ENCODE peak calls at places on chromosomes 16 and 17, in four cellular contexts. One of them, this sample, is unnamed.

GRCh38 chr17:76076765-76077581 is 2.0 kb upstream of the ZACN start:
- DNase-seq in HepG2: no peak
- DNase-seq in K562: no peak
- DNase-seq in GM12878: no peak
- DNase-seq in this sample: no peak

GRCh38 chr17:80069886-80070177 is 31.5 kb upstream of the GAA start:
- DNase-seq in GM12878: no peak
- DNase-seq in HepG2: no peak
- DNase-seq in K562: no peak
- DNase-seq in this sample: no peak

GRCh38 chr17:66420961-66421371 is 118.6 kb downstream of the PRKCA start:
- DNase-seq in K562: no peak
- DNase-seq in GM12878: no peak
- DNase-seq in HepG2: peak; percentile 55
- DNase-seq in this sample: no peak

GRCh38 chr17:4365628-4366311 is 705 bp downstream of the UBE2G1 start:
- DNase-seq in K562: peak; percentile 61
- DNase-seq in HepG2: no peak
- DNase-seq in GM12878: no peak
- DNase-seq in this sample: no peak

GRCh38 chr17:64188088-64188487 is 58.1 kb upstream of the ERN1 start:
- DNase-seq in K562: no peak
- DNase-seq in GM12878: no peak
- DNase-seq in HepG2: no peak
- DNase-seq in this sample: no peak

GRCh38 chr16:85800321-85800669 is 800 bp downstream of the COX4I1 start:
- DNase-seq in K562: no peak
- DNase-seq in HepG2: peak; percentile 18
- DNase-seq in GM12878: no peak
- DNase-seq in this sample: no peak

GRCh38 chr17:43734376-43734775 is 24.2 kb downstream of the SOST start:
- DNase-seq in GM12878: no peak
- DNase-seq in HepG2: no peak
- DNase-seq in K562: no peak
- DNase-seq in this sample: no peak

GRCh38 chr16:2827831-2828520 is 2.1 kb upstream of the ZG16B start:
- DNase-seq in GM12878: no peak
- DNase-seq in K562: peak; percentile 46
- DNase-seq in HepG2: no peak
- DNase-seq in this sample: no peak

GRCh38 chr16:84718-85452 is 6.9 kb downstream of the MPG start:
- DNase-seq in GM12878: peak; percentile 65
- DNase-seq in HepG2: no peak
- DNase-seq in K562: no peak
- DNase-seq in this sample: no peak

GRCh38 chr16:11123666-11124065 is 132.3 kb downstream of the SOCS1 start:
- DNase-seq in K562: no peak
- DNase-seq in GM12878: no peak
- DNase-seq in HepG2: no peak
- DNase-seq in this sample: no peak

GRCh38 chr16:11121083-11121482 is 134.9 kb downstream of the SOCS1 start:
- DNase-seq in K562: no peak
- DNase-seq in GM12878: no peak
- DNase-seq in HepG2: no peak
- DNase-seq in this sample: no peak

GRCh38 chr16:11125936-11126335 is 130.1 kb downstream of the SOCS1 start:
- DNase-seq in HepG2: no peak
- DNase-seq in K562: no peak
- DNase-seq in GM12878: no peak
- DNase-seq in this sample: no peak

GRCh38 chr16:11118479-11118878 is 137.5 kb downstream of the SOCS1 start:
- DNase-seq in GM12878: no peak
- DNase-seq in HepG2: no peak
- DNase-seq in K562: no peak
- DNase-seq in this sample: no peak

GRCh38 chr16:11121909-11122692 is 133.9 kb downstream of the SOCS1 start:
- DNase-seq in HepG2: no peak
- DNase-seq in GM12878: no peak
- DNase-seq in K562: no peak
- DNase-seq in this sample: no peak
- TF ChIP-seq JUNB in HepG2: no peak
- TF ChIP-seq JUNB in GM12878: no peak
- TF ChIP-seq JUNB in K562: no peak
- TF ChIP-seq JUNB in this sample: no peak

DNA sequence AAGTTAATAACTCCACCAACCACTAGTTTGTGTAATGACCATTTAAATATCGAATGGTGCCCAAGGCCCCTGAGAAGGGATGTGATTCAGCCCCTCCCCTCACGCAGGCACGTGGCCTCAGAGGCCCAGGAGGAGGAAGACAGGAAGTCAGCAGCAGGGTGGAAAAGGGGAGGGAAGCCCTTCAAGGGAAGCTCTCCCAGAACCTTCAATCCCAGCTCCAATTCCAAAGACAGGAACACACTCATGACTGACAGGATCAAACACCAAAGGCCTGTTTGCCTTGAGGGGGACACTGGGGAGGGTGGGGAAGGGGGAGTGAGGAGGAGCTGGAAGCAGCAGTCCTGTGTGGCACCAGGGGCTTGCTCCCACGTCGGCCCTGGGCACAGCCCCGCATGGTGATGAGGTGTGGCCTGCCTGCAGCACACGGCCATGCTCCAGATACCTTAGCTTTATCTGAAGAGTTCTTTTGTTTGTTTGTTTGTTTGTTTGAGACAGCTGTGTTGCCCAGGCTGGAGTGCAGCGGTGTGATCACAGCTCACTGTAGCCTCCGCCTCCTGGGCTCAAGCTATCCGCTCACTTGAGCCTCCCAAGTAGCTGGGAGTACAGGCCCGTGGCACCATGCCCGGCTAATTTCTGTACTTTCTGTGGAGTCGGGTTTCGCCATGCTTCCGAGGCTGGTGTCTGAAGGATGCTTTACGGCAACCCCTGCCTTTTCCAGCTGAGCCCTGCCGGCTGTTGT is 105.0 kb downstream of the ZNF778 start:
- DNase-seq in GM12878: no peak
- DNase-seq in HepG2: peak; percentile 74
- DNase-seq in K562: peak; percentile 44
- DNase-seq in this sample: peak; percentile 70
- TF ChIP-seq USF2 in GM12878: no peak
- TF ChIP-seq USF2 in HepG2: no peak
- TF ChIP-seq USF2 in K562: peak; percentile 79
- TF ChIP-seq USF2 in this sample: peak; percentile 66

GRCh38 chr17:29107084-29107483 is 64.1 kb downstream of the PIPOX start:
- DNase-seq in GM12878: no peak
- DNase-seq in HepG2: no peak
- DNase-seq in K562: no peak
- DNase-seq in this sample: no peak
- TF ChIP-seq JUNB in GM12878: no peak
- TF ChIP-seq JUNB in HepG2: no peak
- TF ChIP-seq JUNB in K562: no peak
- TF ChIP-seq JUNB in this sample: no peak

GRCh38 chr17:74272731-74273201 is 1.3 kb upstream of the DNAI2 start:
- DNase-seq in HepG2: no peak
- DNase-seq in K562: no peak
- DNase-seq in GM12878: no peak
- DNase-seq in this sample: no peak

GRCh38 chr17:74271902-74272563 is 2.0 kb upstream of the DNAI2 start:
- DNase-seq in HepG2: no peak
- DNase-seq in K562: no peak
- DNase-seq in GM12878: no peak
- DNase-seq in this sample: no peak

GRCh38 chr17:74276051-74276476 is 2.0 kb downstream of the DNAI2 start:
- DNase-seq in K562: no peak
- DNase-seq in HepG2: no peak
- DNase-seq in GM12878: no peak
- DNase-seq in this sample: no peak

GRCh38 chr17:74274703-74275340 is 788 bp downstream of the DNAI2 start:
- DNase-seq in GM12878: no peak
- DNase-seq in K562: no peak
- DNase-seq in HepG2: no peak
- DNase-seq in this sample: no peak

DNA sequence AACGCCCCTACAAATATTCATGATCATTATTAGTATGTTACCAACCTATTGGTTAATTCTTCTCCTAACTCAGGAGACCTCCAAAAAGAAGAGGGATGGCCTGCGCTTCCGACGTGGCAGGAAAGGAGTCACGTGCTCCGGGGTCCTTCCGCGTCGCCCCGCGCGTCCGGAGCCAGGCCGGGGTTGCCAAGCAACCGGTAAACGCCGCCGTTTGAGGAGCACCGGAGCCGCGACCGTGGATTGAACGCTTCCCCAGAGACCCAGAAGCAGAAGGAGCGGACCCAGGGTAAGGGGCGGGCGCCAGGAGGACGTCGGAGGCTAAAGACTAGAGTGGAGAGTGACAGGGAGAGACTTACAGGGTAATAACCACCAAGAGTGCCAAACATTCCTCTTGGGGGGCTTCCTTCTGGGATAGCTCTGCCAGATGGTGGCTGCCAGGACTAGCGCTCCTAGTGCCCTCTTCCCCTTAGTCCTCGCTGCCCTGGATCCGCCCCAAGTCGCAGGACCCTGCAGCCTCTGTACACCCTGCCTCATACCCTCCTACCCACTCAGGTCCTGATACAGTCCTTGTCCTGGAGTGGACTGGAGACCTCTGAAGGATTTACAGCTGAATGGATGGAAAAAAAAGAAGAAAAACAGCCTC is at the start of gene DNAI2:
- DNase-seq in K562: peak; percentile 62
- DNase-seq in GM12878: no peak
- DNase-seq in HepG2: no peak
- DNase-seq in this sample: no peak
- TF ChIP-seq USF2 in K562: peak; percentile 63
- TF ChIP-seq USF2 in GM12878: no peak
- TF ChIP-seq USF2 in HepG2: no peak
- TF ChIP-seq USF2 in this sample: peak; percentile 40

GRCh38 chr17:42201155-42201772 is 7.0 kb upstream of the GHDC start:
- DNase-seq in K562: no peak
- DNase-seq in HepG2: no peak
- DNase-seq in GM12878: no peak
- DNase-seq in this sample: no peak
- TF ChIP-seq JUNB in K562: no peak
- TF ChIP-seq JUNB in HepG2: no peak
- TF ChIP-seq JUNB in GM12878: no peak
- TF ChIP-seq JUNB in this sample: no peak

DNA sequence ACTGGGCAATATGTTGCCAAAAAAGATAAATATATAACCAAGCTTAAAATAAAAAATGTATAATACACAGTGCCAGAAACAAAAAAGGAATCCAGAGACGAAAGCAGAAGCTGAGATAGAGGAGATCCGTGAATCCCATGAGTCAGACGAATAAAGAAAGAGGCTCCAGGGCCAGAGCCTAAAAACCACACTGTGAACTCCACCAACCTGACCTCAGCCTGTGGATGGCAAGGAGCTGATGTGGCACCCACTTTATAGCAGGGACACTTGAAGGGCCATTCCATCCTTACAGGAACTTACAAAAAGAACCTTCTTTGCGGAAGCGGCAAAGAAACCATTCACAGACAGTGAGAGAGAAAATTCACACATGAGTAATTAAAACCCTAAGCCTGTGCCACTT is 34.7 kb downstream of the PITPNM3 start:
- DNase-seq in HepG2: no peak
- DNase-seq in GM12878: no peak
- DNase-seq in K562: no peak
- DNase-seq in this sample: no peak
- TF ChIP-seq USF2 in HepG2: no peak
- TF ChIP-seq USF2 in GM12878: no peak
- TF ChIP-seq USF2 in K562: no peak
- TF ChIP-seq USF2 in this sample: no peak

DNA sequence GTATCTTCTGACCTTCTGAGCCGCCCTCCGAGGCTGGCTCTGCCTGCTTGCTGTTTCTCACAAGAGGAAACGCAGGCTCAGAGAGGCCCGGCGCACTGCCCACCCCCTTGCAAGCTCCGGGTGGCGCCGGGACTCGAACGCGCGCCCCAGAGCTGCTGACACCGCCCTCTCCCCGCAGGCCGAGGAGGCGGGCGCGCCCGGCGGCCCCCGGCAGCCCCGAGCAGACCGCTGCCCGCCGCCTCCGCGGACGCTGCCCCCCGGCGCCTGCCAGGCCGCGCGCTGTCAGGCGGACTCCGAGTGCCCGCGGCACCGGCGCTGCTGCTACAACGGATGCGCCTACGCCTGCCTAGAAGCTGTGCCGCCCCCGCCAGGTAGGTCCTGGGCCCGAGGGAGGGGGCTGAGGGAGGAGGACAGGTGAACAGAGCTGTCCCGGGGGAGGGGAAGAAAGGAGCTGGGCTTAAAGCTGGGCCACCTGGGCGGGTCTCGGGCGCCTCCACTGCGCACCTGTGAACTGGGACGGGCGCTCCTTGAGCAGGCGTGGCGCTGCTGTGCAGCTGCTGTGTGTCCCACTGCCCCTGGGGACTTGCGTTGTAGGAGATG is 18.2 kb downstream of the WFDC1 start:
- DNase-seq in HepG2: no peak
- DNase-seq in K562: no peak
- DNase-seq in GM12878: no peak
- DNase-seq in this sample: no peak
- TF ChIP-seq JUNB in HepG2: no peak
- TF ChIP-seq JUNB in K562: no peak
- TF ChIP-seq JUNB in GM12878: no peak
- TF ChIP-seq JUNB in this sample: no peak

GRCh38 chr16:16015849-16016248 is 66.4 kb downstream of the ABCC1 start:
- DNase-seq in K562: no peak
- DNase-seq in HepG2: no peak
- DNase-seq in GM12878: no peak
- DNase-seq in this sample: no peak
- TF ChIP-seq USF2 in K562: no peak
- TF ChIP-seq USF2 in HepG2: no peak
- TF ChIP-seq USF2 in GM12878: no peak
- TF ChIP-seq USF2 in this sample: no peak

GRCh38 chr17:57766307-57766943 is 21.3 kb upstream of the CCDC182 start:
- DNase-seq in K562: no peak
- DNase-seq in GM12878: no peak
- DNase-seq in HepG2: no peak
- DNase-seq in this sample: no peak
- TF ChIP-seq JUNB in K562: no peak
- TF ChIP-seq JUNB in GM12878: no peak
- TF ChIP-seq JUNB in HepG2: no peak
- TF ChIP-seq JUNB in this sample: no peak